ENCODE peak calls at places on chromosomes 3 and 15, in seven cellular contexts. Y, R, L, B, I, P and H are unnamed samples.
A peak's percentile ranks its signal among the peaks of the same experiment; 100 is the strongest.

GRCh38 chr3:67863869-67864268 is 209.5 kb upstream of the SUCLG2 start:
- DNase-seq in B (peak; percentile 36), P (no peak), Y (no peak), L (no peak), R (no peak), I (no peak), H (no peak)

GRCh38 chr3:177602601-177603136 is 405.4 kb upstream of the TBL1XR1 start:
- DNase-seq in B (no peak), R (no peak), I (no peak), L (no peak), P (no peak), Y (no peak), H (no peak)

GRCh38 chr3:58628823-58629562 is 37.6 kb downstream of the FAM3D start:
- DNase-seq in Y (no peak), I (no peak), P (no peak), R (peak; percentile 50), L (no peak), B (no peak), H (peak; percentile 95)

GRCh38 chr3:169664034-169664820 is 715 bp upstream of the MECOM start:
- DNase-seq in L (no peak), R (no peak), B (no peak), P (peak; percentile 79), I (peak; percentile 36), Y (no peak), H (no peak)

GRCh38 chr15:31977812-31978662 is 52.3 kb upstream of the CHRNA7 start:
- DNase-seq in Y (no peak), B (peak; percentile 69), P (peak; percentile 85), L (peak; percentile 53), I (no peak), R (peak; percentile 50), H (no peak)

GRCh38 chr15:91061997-91062396 is 38.1 kb upstream of the SV2B start:
- DNase-seq in P (no peak), Y (no peak), L (no peak), B (no peak), R (no peak), I (no peak), H (no peak)

GRCh38 chr3:38270606-38271005 is 5.0 kb downstream of the SLC22A13 start:
- DNase-seq in Y (no peak), I (no peak), B (no peak), R (no peak), P (no peak), L (no peak), H (no peak)

GRCh38 chr15:73264881-73265280 is 103.9 kb downstream of the HCN4 start:
- DNase-seq in L (no peak), B (no peak), Y (no peak), I (no peak), P (no peak), R (no peak), H (no peak)

GRCh38 chr3:158127250-158128219 is 17.6 kb downstream of the RSRC1 start:
- DNase-seq in I (no peak), B (peak; percentile 53), L (no peak), P (no peak), R (no peak), Y (no peak), H (no peak)

GRCh38 chr3:155327430-155327829 is 33.9 kb upstream of the STRIT1 start:
- DNase-seq in P (no peak), B (no peak), R (no peak), Y (no peak), L (no peak), I (no peak), H (no peak)

GRCh38 chr15:40106203-40107161 is 2.2 kb downstream of the BMF start:
- DNase-seq in B (peak; percentile 36), R (peak; percentile 69), L (no peak), Y (peak; percentile 83), I (peak; percentile 86), P (peak; percentile 86), H (no peak)

GRCh38 chr3:113132571-113132996 is 78.8 kb upstream of the BOC start:
- DNase-seq in L (no peak), I (peak; percentile 39), P (no peak), R (no peak), B (no peak), Y (no peak), H (no peak)

GRCh38 chr3:177589921-177590336 is 392.6 kb upstream of the TBL1XR1 start:
- DNase-seq in P (no peak), R (no peak), L (no peak), Y (no peak), I (no peak), B (peak; percentile 88), H (peak; percentile 91)

DNA sequence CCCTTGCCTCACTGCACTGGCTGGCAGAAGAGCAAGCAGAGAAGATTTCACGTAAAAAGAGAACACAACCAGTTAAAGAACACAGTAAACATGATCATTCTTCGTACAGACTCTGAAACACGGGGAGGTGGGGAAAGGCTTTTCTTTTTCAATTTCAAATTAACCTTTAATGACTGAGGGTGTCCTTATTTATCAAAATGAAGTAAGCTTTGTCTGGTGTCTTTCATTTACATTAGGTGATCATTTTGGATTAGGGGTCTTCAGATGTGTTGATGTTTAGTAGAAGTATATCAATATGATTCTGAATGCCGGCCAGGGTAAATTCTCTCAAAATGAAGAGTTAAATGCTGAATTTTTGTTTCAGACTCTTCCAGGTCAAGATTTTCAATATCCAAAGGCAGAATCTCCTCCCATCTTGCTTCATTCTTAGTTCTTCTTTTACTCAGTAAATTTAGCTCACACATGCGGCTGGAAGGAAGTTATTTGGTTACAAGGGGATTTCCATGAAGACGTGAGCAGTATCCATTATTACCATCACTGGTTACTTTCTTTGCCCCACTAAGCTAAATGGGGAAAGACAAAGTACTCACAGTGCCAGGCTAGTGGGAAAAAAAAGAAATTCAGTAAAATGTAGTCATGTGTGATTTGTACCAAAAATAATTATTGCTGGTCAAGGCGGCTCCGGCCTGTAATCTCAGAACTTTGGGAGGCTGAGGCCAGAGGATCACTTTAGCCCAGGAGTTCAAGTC is 272.2 kb upstream of the NR2F2 start:
- DNase-seq in R (no peak), L (no peak), P (no peak), Y (no peak), I (no peak), B (no peak), H (no peak)
- H3K27ac ChIP-seq in R (no peak overlapping the region), L (no peak overlapping the region), P (peak overlapping the region; percentile 7), Y (peak overlapping the region; percentile 31), I (no peak overlapping the region), B (no peak overlapping the region), H (no peak overlapping the region)

GRCh38 chr3:34275811-34276210 is 477.4 kb downstream of the PDCD6IP start:
- DNase-seq in R (no peak), I (no peak), L (no peak), B (no peak), P (no peak), Y (no peak), H (no peak)

GRCh38 chr3:34276342-34276741 is 477.9 kb downstream of the PDCD6IP start:
- DNase-seq in B (no peak), R (no peak), Y (no peak), I (no peak), L (no peak), P (no peak), H (no peak)

GRCh38 chr3:34277110-34277509 is 478.7 kb downstream of the PDCD6IP start:
- DNase-seq in P (no peak), Y (no peak), L (no peak), B (no peak), R (no peak), I (no peak), H (no peak)
- TF ChIP-seq CTCF in P (no peak), Y (no peak), L (no peak), B (no peak), R (no peak), I (no peak), H (no peak)

GRCh38 chr3:133882986-133883586 is 12.6 kb downstream of the RAB6B start:
- DNase-seq in I (no peak), P (no peak), L (no peak), R (no peak), Y (no peak), B (no peak), H (no peak)
- H3K27ac ChIP-seq in I (no peak overlapping the region), P (no peak overlapping the region), L (no peak overlapping the region), R (no peak overlapping the region), Y (no peak overlapping the region), B (no peak overlapping the region), H (no peak overlapping the region)

GRCh38 chr3:129442947-129443346 is 2.9 kb downstream of the IFT122 start:
- DNase-seq in P (no peak), R (no peak), L (no peak), I (no peak), Y (no peak), B (no peak), H (no peak)

GRCh38 chr3:129441215-129441614 is 1.2 kb downstream of the IFT122 start:
- DNase-seq in P (no peak), L (no peak), B (no peak), Y (no peak), I (no peak), R (no peak), H (no peak)

GRCh38 chr3:129440648-129441190 is 695 bp downstream of the IFT122 start:
- DNase-seq in L (no peak), R (no peak), B (no peak), P (no peak), Y (no peak), I (no peak), H (no peak)

GRCh38 chr3:129442486-129442885 is 2.5 kb downstream of the IFT122 start:
- DNase-seq in B (no peak), L (no peak), R (no peak), P (no peak), Y (no peak), I (no peak), H (no peak)

GRCh38 chr3:129441782-129442181 is 1.8 kb downstream of the IFT122 start:
- DNase-seq in P (no peak), L (peak; percentile 78), B (no peak), R (peak; percentile 54), I (no peak), Y (peak; percentile 72), H (no peak)
- TF ChIP-seq CTCF in P (no peak), L (no peak), B (no peak), R (no peak), I (no peak), Y (no peak), H (peak; percentile 7)

GRCh38 chr15:95295311-95295710 is 1035.2 kb upstream of the NR2F2 start:
- DNase-seq in I (no peak), R (no peak), L (no peak), Y (no peak), B (no peak), P (no peak), H (no peak)
- H3K27ac ChIP-seq in I (no peak overlapping the region), R (no peak overlapping the region), L (no peak overlapping the region), Y (peak overlapping the region; percentile 43), B (no peak overlapping the region), P (peak overlapping the region; percentile 65), H (no peak overlapping the region)

DNA sequence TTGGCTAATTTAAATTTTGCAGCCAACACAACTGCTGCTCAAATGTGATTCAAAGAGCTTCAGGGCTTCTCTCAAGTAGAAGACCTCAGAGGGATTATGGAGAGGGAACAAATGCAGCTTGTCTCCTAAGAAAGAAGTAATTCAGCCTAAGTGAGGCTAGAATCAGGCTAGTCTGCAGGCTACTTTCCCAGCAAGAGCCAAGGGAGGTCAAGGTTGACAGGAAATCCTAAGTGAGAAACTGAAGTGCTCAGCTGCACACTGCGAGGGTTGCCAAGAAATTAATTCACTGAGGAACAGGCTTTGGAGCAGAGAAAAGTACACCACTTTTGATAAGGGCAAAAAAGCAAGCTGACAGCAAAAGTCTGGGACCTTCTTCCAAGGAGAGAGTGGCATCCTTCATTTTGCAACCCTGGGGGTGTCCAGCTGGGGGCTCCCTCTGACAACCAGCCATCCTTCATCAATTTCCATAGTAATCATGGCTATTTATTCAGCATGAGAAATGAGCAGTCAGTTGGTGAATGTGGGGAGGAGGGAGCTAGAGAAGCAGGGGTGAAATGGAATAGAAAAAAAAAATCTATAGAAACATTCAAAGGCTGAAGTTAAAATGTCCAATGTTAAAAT is 646.4 kb upstream of the ADAMTS9 start:
- DNase-seq in Y (no peak), P (no peak), B (no peak), L (no peak), I (no peak), R (peak; percentile 32), H (no peak)
- TF ChIP-seq CTCF in Y (peak; percentile 7), P (no peak), B (no peak), L (peak; percentile 23), I (no peak), R (peak; percentile 5), H (no peak)